ENCODE peak calls at places on chromosomes 2 and 18, in ten cellular contexts. E, Z, A, N, P, J, O, U, S and K are unnamed samples.

GRCh38 chr18:10213526-10213925 is 240.9 kb upstream of the APCDD1 start:
- DNase-seq in J (no peak), O (no peak), N (no peak), Z (no peak), P (peak), E (no peak), A (no peak), S (no peak), U (no peak), K (no peak)

GRCh38 chr2:98378901-98379300 is 32.6 kb downstream of the CNGA3 start:
- DNase-seq in J (no peak), Z (no peak), A (no peak), O (no peak), S (peak), N (no peak), U (no peak), P (no peak), E (peak), K (peak)

GRCh38 chr2:51324028-51324427 is 292.1 kb upstream of the NRXN1 start:
- DNase-seq in A (no peak), E (no peak), P (no peak), J (no peak), S (no peak), O (no peak), N (no peak), Z (no peak), U (no peak), K (no peak)

GRCh38 chr2:8684421-8684884 is 2.6 kb downstream of the ID2 start:
- DNase-seq in N (no peak), O (no peak), E (peak), A (no peak), S (no peak), Z (peak), J (peak), P (peak), U (no peak), K (peak)

GRCh38 chr2:9741110-9741509 is 102.2 kb upstream of the TAF1B start:
- DNase-seq in N (no peak), E (no peak), S (no peak), O (peak), U (no peak), P (no peak), A (no peak), Z (no peak), J (no peak), K (no peak)

GRCh38 chr2:236576978-236577377 is 7.4 kb downstream of the ACKR3 start:
- DNase-seq in J (no peak), N (no peak), Z (no peak), A (no peak), E (no peak), U (no peak), P (no peak), O (no peak), S (no peak), K (no peak)

GRCh38 chr2:208565690-208566421 is 159.3 kb downstream of the PTH2R start:
- DNase-seq in Z (no peak), S (no peak), P (no peak), A (no peak), O (no peak), N (no peak), E (no peak), J (no peak), U (no peak), K (no peak)

GRCh38 chr2:181036848-181037603 is 56.6 kb downstream of the UBE2E3 start:
- DNase-seq in U (no peak), Z (no peak), E (no peak), A (no peak), J (no peak), S (no peak), N (no peak), P (no peak), O (no peak), K (no peak)

GRCh38 chr2:188291142-188291616 is 495 bp upstream of the GULP1 start:
- DNase-seq in Z (no peak), N (no peak), A (no peak), S (peak), O (no peak), U (no peak), J (no peak), P (peak), E (no peak), K (peak)

GRCh38 chr2:182866461-182867369 is at the start of gene FRZB:
- DNase-seq in J (peak), Z (peak), U (no peak), E (peak), A (peak), P (no peak), N (peak), S (peak), O (no peak), K (peak)

GRCh38 chr2:12618576-12618975 is 98.2 kb upstream of the TRIB2 start:
- DNase-seq in U (no peak), O (no peak), N (no peak), J (no peak), A (no peak), S (no peak), E (no peak), Z (no peak), P (no peak), K (no peak)

GRCh38 chr2:238113611-238114010 is 13.5 kb downstream of the ESPNL start:
- DNase-seq in P (no peak), N (no peak), A (peak), Z (no peak), U (no peak), J (no peak), E (no peak), S (peak), O (no peak), K (no peak)

GRCh38 chr2:163351966-163352365 is 383.8 kb downstream of the FIGN start:
- DNase-seq in S (no peak), N (no peak), O (no peak), U (no peak), Z (no peak), J (no peak), E (no peak), A (no peak), P (no peak), K (no peak)

GRCh38 chr2:205746408-205746785 is 64.1 kb downstream of the NRP2 start:
- DNase-seq in Z (no peak), A (no peak), O (peak), E (no peak), N (no peak), U (no peak), P (peak), S (no peak), J (peak), K (peak)

GRCh38 chr2:102433973-102434654 is 11.2 kb downstream of the IL18RAP start:
- DNase-seq in Z (no peak), U (no peak), J (no peak), E (no peak), N (no peak), A (no peak), P (no peak), S (no peak), O (no peak), K (no peak)

GRCh38 chr18:59957957-59958356 is 58.2 kb downstream of the PMAIP1 start:
- DNase-seq in E (no peak), O (peak), J (peak), U (no peak), P (peak), A (peak), N (peak), S (peak), Z (peak), K (peak)

GRCh38 chr2:54787270-54787669 is 63.8 kb downstream of the EML6 start:
- DNase-seq in A (no peak), O (no peak), U (no peak), P (no peak), J (no peak), Z (no peak), E (no peak), N (no peak), S (no peak), K (no peak)

GRCh38 chr2:164495491-164496223 is 125.6 kb downstream of the GRB14 start:
- DNase-seq in A (no peak), E (no peak), O (peak), S (no peak), N (no peak), J (no peak), U (no peak), Z (no peak), P (peak), K (no peak)

GRCh38 chr18:11304900-11305299 is 155.5 kb upstream of the PIEZO2 start:
- DNase-seq in U (no peak), A (no peak), O (no peak), J (no peak), N (no peak), S (no peak), E (no peak), P (no peak), Z (no peak), K (no peak)

GRCh38 chr2:226790436-226790835 is 9.2 kb downstream of the IRS1 start:
- DNase-seq in S (no peak), J (no peak), O (no peak), A (no peak), P (no peak), E (peak), N (no peak), U (no peak), Z (no peak), K (no peak)

GRCh38 chr2:52956766-52957165 is 810.8 kb upstream of the CHAC2 start:
- DNase-seq in S (no peak), P (no peak), U (no peak), N (no peak), J (no peak), O (no peak), Z (no peak), A (no peak), E (no peak), K (no peak)

GRCh38 chr2:11129598-11130449 is 25.4 kb upstream of the SLC66A3 start:
- DNase-seq in U (peak), O (no peak), A (peak), E (peak), S (peak), N (peak), J (peak), Z (peak), P (peak), K (peak)
- TF ChIP-seq POLR2A in U (no peak), O (no peak), A (no peak), E (no peak), S (no peak), N (no peak), J (peak), Z (no peak), P (no peak), K (peak)

GRCh38 chr2:159130302-159130701 is 156.2 kb downstream of the WDSUB1 start:
- DNase-seq in J (no peak), E (no peak), Z (no peak), O (no peak), N (peak), U (no peak), P (no peak), A (no peak), S (no peak), K (no peak)
- TF ChIP-seq POLR2A in J (no peak), E (no peak), Z (no peak), O (no peak), N (no peak), U (no peak), P (no peak), A (no peak), S (no peak), K (no peak)

DNA sequence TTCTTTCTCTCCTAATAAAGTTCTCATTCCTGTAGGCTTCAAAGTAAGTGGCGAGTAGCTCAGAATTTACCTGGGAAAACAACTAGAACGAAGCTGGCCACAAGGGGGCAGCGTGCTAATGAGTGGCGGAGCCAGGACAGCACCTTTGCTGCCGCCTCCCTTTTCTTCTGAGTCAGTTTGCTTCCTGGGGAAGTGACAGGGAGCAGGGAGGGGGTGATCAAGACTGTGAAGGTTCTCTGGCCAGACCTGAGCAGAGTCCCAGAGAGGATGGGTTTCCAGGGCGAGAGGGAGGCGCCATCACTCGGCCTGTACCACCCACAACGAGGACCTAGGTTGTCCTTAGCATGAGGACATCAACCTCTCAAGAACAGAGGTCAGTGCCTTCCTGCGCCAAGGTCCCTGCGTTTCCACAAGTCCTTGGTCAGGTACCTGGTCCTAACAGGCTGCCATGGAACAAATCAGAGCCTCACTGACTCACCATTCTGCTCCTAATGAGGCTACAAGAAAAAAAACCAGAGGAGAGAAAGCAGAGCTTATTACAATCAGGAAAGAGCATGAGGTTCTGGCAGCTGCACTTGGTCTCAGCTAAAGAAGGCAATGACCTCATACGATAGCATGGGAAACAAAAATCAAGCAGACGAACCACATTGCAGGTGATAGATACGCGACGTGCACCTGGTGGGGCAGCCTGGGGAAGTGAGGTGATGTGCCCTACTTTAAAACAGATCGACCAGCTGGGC is 98.7 kb downstream of the PLB1 start:
- DNase-seq in N (peak), P (peak), E (peak), U (peak), O (peak), J (peak), A (peak), S (peak), Z (peak), K (peak)
- TF ChIP-seq POLR2A in N (no peak), P (no peak), E (no peak), U (no peak), O (no peak), J (no peak), A (no peak), S (peak), Z (peak), K (peak)

DNA sequence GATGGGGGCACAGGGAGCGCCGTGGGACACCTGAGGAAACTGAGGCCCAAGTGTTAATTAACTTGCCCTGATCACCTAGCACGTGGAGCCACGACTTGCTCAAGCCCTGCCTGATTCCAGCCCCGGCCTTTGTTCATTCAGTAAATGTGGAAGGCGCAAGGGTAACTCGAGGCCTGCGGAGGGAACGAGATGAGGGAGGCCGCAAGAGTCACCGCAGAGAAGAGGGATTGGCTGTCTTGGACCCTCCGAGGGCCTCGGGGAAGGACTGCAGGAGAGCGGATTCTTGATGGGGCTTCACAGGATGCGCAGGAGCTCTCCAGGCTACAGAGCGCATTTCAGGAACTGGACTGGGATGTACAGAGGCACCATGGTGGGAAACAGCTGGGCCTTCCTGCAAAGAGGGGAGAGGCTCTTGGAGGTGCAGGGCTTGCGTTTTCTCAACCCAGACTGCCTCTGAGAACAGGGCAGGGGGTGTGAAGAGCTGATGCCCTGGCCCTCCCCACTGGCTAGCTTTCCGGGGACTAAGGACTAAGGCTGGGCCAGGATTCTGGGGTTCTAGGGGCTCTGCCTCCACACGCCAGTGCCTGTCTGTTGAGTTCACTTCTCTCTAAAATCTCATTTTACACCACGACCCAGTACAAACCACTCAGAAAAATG is 569 bp upstream of the ANKMY1 start:
- DNase-seq in E (no peak), A (no peak), P (no peak), Z (no peak), O (no peak), N (no peak), J (no peak), U (no peak), S (no peak), K (no peak)
- TF ChIP-seq POLR2A in E (no peak), A (no peak), P (no peak), Z (no peak), O (no peak), N (no peak), J (no peak), U (no peak), S (no peak), K (no peak)

DNA sequence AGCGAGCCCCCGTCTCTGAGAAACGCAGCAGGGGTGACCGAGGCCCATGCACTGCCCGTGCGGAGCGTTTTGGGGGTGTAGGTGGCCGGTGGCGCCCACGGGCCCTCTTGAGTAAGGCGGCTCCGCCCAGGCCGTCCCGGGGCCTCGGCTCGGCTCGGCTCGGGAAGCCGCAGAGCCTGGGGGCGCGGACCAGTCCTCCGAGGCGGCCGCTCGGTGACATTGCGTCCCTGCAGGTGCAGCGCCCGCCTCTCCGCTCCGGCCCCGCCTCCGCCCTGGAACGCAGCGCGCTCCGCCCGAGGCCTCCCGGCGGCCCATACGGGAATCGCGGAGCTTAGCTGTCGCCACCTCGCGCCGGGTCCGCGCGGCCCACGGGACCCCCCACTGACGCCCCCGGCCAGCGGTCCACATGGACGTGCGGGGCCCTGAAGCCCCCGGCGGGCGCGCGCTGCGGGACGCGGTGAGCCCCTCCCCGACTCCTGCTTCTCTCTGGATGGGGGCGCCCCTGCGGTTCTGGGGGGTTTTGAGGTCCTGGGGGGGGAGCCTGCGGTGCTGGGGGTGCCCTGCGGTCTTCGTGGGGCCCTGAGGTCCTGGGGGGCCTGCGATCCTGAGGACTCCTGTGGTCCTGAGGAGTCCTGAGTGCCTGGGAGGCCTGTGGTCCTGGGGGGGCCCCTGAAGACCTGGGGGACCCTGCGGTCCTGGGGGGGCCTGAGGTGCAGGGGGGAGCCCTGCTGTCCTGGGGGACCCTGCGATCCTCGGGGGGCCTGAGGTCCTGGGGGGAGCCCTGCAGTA is at the start of gene HSBP1L1:
- DNase-seq in U (peak), N (no peak), E (peak), P (peak), J (peak), S (peak), O (no peak), Z (no peak), A (peak), K (peak)
- TF ChIP-seq POLR2A in U (peak), N (no peak), E (no peak), P (peak), J (peak), S (no peak), O (no peak), Z (peak), A (peak), K (peak)

DNA sequence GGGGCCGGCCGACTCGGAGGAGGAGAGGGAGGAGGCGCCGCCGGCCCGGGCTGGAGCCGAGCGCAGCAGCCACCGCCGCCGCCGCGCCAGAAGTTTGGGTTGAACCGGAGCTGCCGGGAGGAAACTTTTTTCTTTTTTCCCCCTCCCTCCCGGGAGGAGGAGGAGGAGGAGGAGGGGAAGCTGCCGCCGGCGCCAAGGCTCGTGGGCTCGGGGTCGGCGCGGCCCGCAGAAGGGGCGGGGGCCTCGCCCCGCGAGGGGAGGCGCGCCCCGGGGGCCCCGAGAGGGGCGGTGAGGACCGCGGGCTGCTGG is 266 bp downstream of the CRIM1 start:
- DNase-seq in S (no peak), A (no peak), N (peak), J (no peak), O (no peak), Z (no peak), E (no peak), P (no peak), U (no peak), K (no peak)
- TF ChIP-seq POLR2A in S (no peak), A (no peak), N (no peak), J (no peak), O (no peak), Z (no peak), E (no peak), P (no peak), U (no peak), K (no peak)

GRCh38 chr2:215711484-215712034 is 275.7 kb upstream of the FN1 start:
- DNase-seq in O (peak), N (no peak), J (no peak), S (no peak), A (no peak), Z (no peak), P (peak), U (no peak), E (no peak), K (no peak)
- TF ChIP-seq POLR2A in O (no peak), N (no peak), J (no peak), S (no peak), A (no peak), Z (no peak), P (no peak), U (no peak), E (no peak), K (no peak)

GRCh38 chr2:231685349-231686191 is 22.8 kb upstream of the PTMA start:
- DNase-seq in N (no peak), P (no peak), U (no peak), O (no peak), S (no peak), E (no peak), Z (no peak), A (no peak), J (no peak), K (no peak)

GRCh38 chr2:231688616-231689508 is 19.5 kb upstream of the PTMA start:
- DNase-seq in P (no peak), J (no peak), A (no peak), Z (no peak), O (no peak), U (no peak), S (no peak), E (no peak), N (no peak), K (no peak)

GRCh38 chr2:231686192-231687100 is 21.9 kb upstream of the PTMA start:
- DNase-seq in A (no peak), P (no peak), N (no peak), E (no peak), Z (no peak), O (no peak), S (no peak), U (no peak), J (no peak), K (no peak)

GRCh38 chr2:231687961-231688360 is 20.4 kb upstream of the PTMA start:
- DNase-seq in E (no peak), A (no peak), S (no peak), J (no peak), Z (no peak), N (no peak), P (no peak), O (no peak), U (no peak), K (no peak)

GRCh38 chr2:231687133-231687852 is 21.0 kb upstream of the PTMA start:
- DNase-seq in E (no peak), Z (no peak), U (peak), P (peak), N (peak), J (no peak), O (no peak), A (peak), S (peak), K (peak)
- TF ChIP-seq POLR2A in E (no peak), Z (no peak), U (no peak), P (no peak), N (peak), J (no peak), O (no peak), A (no peak), S (no peak), K (no peak)